ENCODE peak calls at places on chromosome 20, in eight cellular contexts. T is adrenal gland; Q is PC-9; L is CD8-positive, alpha-beta T cell; S is pancreas; E is left ventricle myocardium inferior; P is heart left ventricle; D is cardiac muscle cell. X is an unnamed sample.

GRCh38 chr20:64119301-64119680 is 11.9 kb upstream of the NPBWR2 start:
- DNase-seq in P (no peak), L (peak; percentile 3), T (no peak), Q (peak; percentile 32), D (no peak), S (no peak), E (no peak), X (no peak)

GRCh38 chr20:47067776-47068175 is 173.1 kb downstream of the EYA2 start:
- DNase-seq in E (no peak), D (peak; percentile 6), Q (no peak), L (no peak), S (no peak), T (no peak), P (no peak), X (no peak)

GRCh38 chr20:9031951-9032350 is 36.9 kb upstream of the PLCB4 start:
- DNase-seq in T (no peak), L (no peak), P (no peak), Q (no peak), D (peak; percentile 49), S (no peak), E (no peak), X (no peak)

GRCh38 chr20:45012682-45013302 is 46.5 kb downstream of the STK4 start:
- DNase-seq in S (no peak), T (no peak), P (no peak), D (peak; percentile 74), Q (peak; percentile 76), L (no peak), E (no peak), X (no peak)

GRCh38 chr20:40945754-40946451 is 82.7 kb upstream of the TOP1 start:
- DNase-seq in S (no peak), E (peak; percentile 48), Q (peak; percentile 31), T (peak; percentile 74), P (peak; percentile 66), L (no peak), D (peak; percentile 79), X (peak; percentile 48)

GRCh38 chr20:63641146-63641791 is 12.0 kb downstream of the STMN3 start:
- DNase-seq in D (peak; percentile 45), Q (peak; percentile 53), L (peak; percentile 63), P (peak; percentile 57), S (no peak), E (no peak), T (peak; percentile 76), X (no peak)

GRCh38 chr20:60001027-60001567 is 42.9 kb downstream of the CDH26 start:
- DNase-seq in L (no peak), Q (no peak), S (no peak), E (no peak), D (no peak), T (no peak), P (no peak), X (no peak)

GRCh38 chr20:50187403-50188051 is 3.1 kb upstream of the CEBPB start:
- DNase-seq in E (no peak), S (peak; percentile 79), Q (peak; percentile 70), P (no peak), T (peak; percentile 67), L (no peak), D (peak; percentile 66), X (no peak)

GRCh38 chr20:4135385-4136077 is 120.2 kb upstream of the RNF24 start:
- DNase-seq in D (peak; percentile 98), E (no peak), T (peak; percentile 55), Q (peak; percentile 97), P (no peak), L (no peak), S (no peak), X (peak; percentile 64)

GRCh38 chr20:15922556-15922955 is 650.7 kb downstream of the KIF16B start:
- DNase-seq in S (no peak), L (no peak), T (no peak), E (no peak), Q (no peak), D (no peak), P (no peak), X (no peak)

GRCh38 chr20:53763707-53764415 is 170.2 kb upstream of the ZNF217 start:
- DNase-seq in P (no peak), Q (peak; percentile 29), S (no peak), T (no peak), D (peak; percentile 64), E (no peak), L (no peak), X (peak; percentile 67)

GRCh38 chr20:46545077-46545826 is 5.2 kb downstream of the OCSTAMP start:
- DNase-seq in Q (no peak), T (peak; percentile 55), E (no peak), P (no peak), D (peak; percentile 59), L (no peak), S (no peak), X (no peak)

GRCh38 chr20:50510706-50511401 is 671 bp downstream of the PTPN1 start:
- DNase-seq in E (peak; percentile 25), D (no peak), Q (no peak), P (peak; percentile 34), T (peak; percentile 42), L (no peak), S (peak; percentile 68), X (no peak)

GRCh38 chr20:21265457-21266190 is 37.5 kb upstream of the XRN2 start:
- DNase-seq in L (no peak), S (no peak), P (no peak), E (no peak), Q (no peak), T (no peak), D (no peak), X (no peak)

GRCh38 chr20:57654363-57654997 is 34.3 kb upstream of the ZBP1 start:
- DNase-seq in D (peak; percentile 73), L (peak; percentile 68), P (peak; percentile 46), E (no peak), S (peak; percentile 42), Q (no peak), T (peak; percentile 49), X (peak; percentile 58)

GRCh38 chr20:44646023-44646640 is 5.4 kb downstream of the ADA start:
- DNase-seq in S (no peak), L (peak; percentile 27), Q (no peak), T (no peak), E (no peak), D (peak; percentile 30), P (no peak), X (no peak)

GRCh38 chr20:10411673-10412072 is 22.3 kb downstream of the MKKS start:
- DNase-seq in L (no peak), D (no peak), S (no peak), T (no peak), P (no peak), E (no peak), Q (no peak), X (no peak)

GRCh38 chr20:10419550-10420133 is 14.4 kb downstream of the MKKS start:
- DNase-seq in P (no peak), L (no peak), E (no peak), D (no peak), S (no peak), T (no peak), Q (peak; percentile 40), X (no peak)

GRCh38 chr20:10412591-10413408 is 21.2 kb downstream of the MKKS start:
- DNase-seq in Q (no peak), D (peak; percentile 44), T (no peak), P (no peak), S (no peak), L (no peak), E (no peak), X (no peak)

GRCh38 chr20:10414982-10415650 is 18.9 kb downstream of the MKKS start:
- DNase-seq in T (no peak), Q (peak; percentile 92), P (no peak), D (peak; percentile 41), L (no peak), E (no peak), S (no peak), X (no peak)
- TF ChIP-seq CTCF in T (no peak), Q (no peak), P (no peak), D (no peak), L (no peak), E (no peak), S (no peak), X (no peak)

GRCh38 chr20:29300579-29301551 is 1956.6 kb upstream of the DEFB115 start:
- DNase-seq in P (no peak), S (peak; percentile 77), D (no peak), L (no peak), E (no peak), Q (no peak), T (no peak), X (no peak)
- H3K9me3 ChIP-seq in P (no peaks in the 10 kb centered on the region), S (no peaks in the 10 kb centered on the region), D (no peaks in the 10 kb centered on the region), L (no peaks in the 10 kb centered on the region), E (peaks cover 80% of the 10 kb centered on the region), Q (no peaks in the 10 kb centered on the region), T (no peaks in the 10 kb centered on the region), X (peaks cover 87% of the 10 kb centered on the region)

GRCh38 chr20:18588554-18589043 is 745 bp downstream of the DTD1 start:
- DNase-seq in D (no peak), L (peak; percentile 7), T (no peak), S (no peak), Q (no peak), P (no peak), E (no peak), X (no peak)

GRCh38 chr20:18585134-18585533 is 2.7 kb upstream of the DTD1 start:
- DNase-seq in D (peak; percentile 65), E (no peak), L (no peak), S (no peak), P (no peak), T (no peak), Q (peak; percentile 40), X (no peak)

GRCh38 chr20:18590163-18590562 is 2.3 kb downstream of the DTD1 start:
- DNase-seq in P (no peak), L (no peak), T (no peak), D (no peak), S (no peak), Q (no peak), E (no peak), X (no peak)

GRCh38 chr20:18587665-18588553 is at the start of gene DTD1:
- DNase-seq in Q (peak; percentile 66), T (peak; percentile 96), D (peak; percentile 91), P (peak; percentile 95), L (peak; percentile 83), E (peak; percentile 95), S (peak; percentile 96), X (peak; percentile 96)
- TF ChIP-seq CTCF in Q (peak; percentile 75), T (peak; percentile 75), D (peak; percentile 59), P (peak; percentile 70), L (peak; percentile 45), E (peak; percentile 84), S (peak; percentile 67), X (peak; percentile 74)

GRCh38 chr20:55882922-55883321 is 122.4 kb downstream of the CBLN4 start:
- DNase-seq in S (no peak), L (no peak), D (no peak), E (no peak), T (no peak), Q (no peak), P (no peak), X (no peak)

GRCh38 chr20:55881204-55881603 is 124.1 kb downstream of the CBLN4 start:
- DNase-seq in Q (no peak), L (no peak), T (no peak), E (no peak), D (no peak), P (no peak), S (no peak), X (no peak)

GRCh38 chr20:55880361-55880760 is 125.0 kb downstream of the CBLN4 start:
- DNase-seq in T (no peak), D (no peak), L (no peak), S (no peak), Q (no peak), P (no peak), E (no peak), X (no peak)

DNA sequence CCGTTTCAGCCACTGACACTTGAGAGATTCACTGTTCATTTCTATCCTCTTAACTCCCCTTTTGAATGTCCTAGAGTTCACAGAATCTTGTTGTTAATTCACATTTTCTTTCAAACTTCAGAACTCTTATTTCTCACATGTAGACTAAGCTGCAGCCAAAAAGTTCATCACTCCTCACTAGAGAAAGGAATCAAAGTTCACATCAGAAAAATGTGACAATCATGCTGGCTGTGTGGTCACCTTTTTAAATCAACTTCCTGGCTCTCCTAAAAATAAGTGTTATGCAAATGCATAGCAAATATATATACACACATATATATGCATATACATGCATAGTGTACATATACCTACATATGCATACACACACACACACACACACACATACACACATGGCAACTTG is 123.0 kb downstream of the CBLN4 start:
- DNase-seq in Q (no peak), S (no peak), L (no peak), D (no peak), P (no peak), T (no peak), E (no peak), X (no peak)
- H3K9me3 ChIP-seq in Q (no peaks in the 10 kb centered on the region), S (no peaks in the 10 kb centered on the region), L (no peaks in the 10 kb centered on the region), D (peaks cover 3% of the 10 kb centered on the region), P (no peaks in the 10 kb centered on the region), T (no peaks in the 10 kb centered on the region), E (no peaks in the 10 kb centered on the region), X (no peaks in the 10 kb centered on the region)